ENCODE peak calls at places on chromosomes 7 and 10, in six cellular contexts. U, M, S, L, G and I are unnamed samples.

GRCh38 chr7:41830271-41830670 is 127.4 kb upstream of the INHBA start:
- DNase-seq in U (no peak), L (no peak), S (no peak), G (no peak), M (no peak), I (no peak)

GRCh38 chr7:108294595-108294994 is 161.6 kb downstream of the NRCAM start:
- DNase-seq in M (no peak), U (no peak), G (no peak), L (no peak), S (no peak), I (no peak)

GRCh38 chr10:77279207-77279606 is 358.4 kb downstream of the KCNMA1 start:
- DNase-seq in L (no peak), G (no peak), U (no peak), M (no peak), S (no peak), I (no peak)

GRCh38 chr10:59779656-59780521 is 26.6 kb upstream of the MRLN start:
- DNase-seq in L (no peak), G (no peak), M (no peak), S (no peak), U (no peak), I (no peak)

GRCh38 chr10:119409906-119410305 is 132.6 kb downstream of the RGS10 start:
- DNase-seq in S (no peak), M (peak; percentile 55), L (no peak), G (no peak), U (no peak), I (no peak)

GRCh38 chr7:1434891-1435670 is 24.2 kb downstream of the MICALL2 start:
- DNase-seq in L (no peak), U (no peak), S (no peak), M (no peak), G (no peak), I (no peak)

GRCh38 chr7:11228515-11228914 is 254.8 kb downstream of the PHF14 start:
- DNase-seq in G (no peak), L (no peak), U (no peak), S (no peak), M (peak; percentile 67), I (no peak)

GRCh38 chr7:64879097-64879730 is 23.9 kb upstream of the ZNF273 start:
- DNase-seq in L (no peak), M (no peak), S (no peak), U (no peak), G (peak; percentile 72), I (no peak)

GRCh38 chr7:35571596-35572240 is 123.2 kb downstream of the HERPUD2 start:
- DNase-seq in G (no peak), S (no peak), L (no peak), U (no peak), M (no peak), I (no peak)

GRCh38 chr7:4168556-4168955 is 513.5 kb upstream of the FOXK1 start:
- DNase-seq in G (no peak), M (no peak), U (no peak), L (no peak), S (no peak), I (no peak)

GRCh38 chr7:27647052-27647451 is 15.6 kb downstream of the HIBADH start:
- DNase-seq in S (no peak), U (no peak), G (no peak), M (no peak), L (no peak), I (no peak)

GRCh38 chr7:95886501-95887090 is 114.2 kb downstream of the DYNC1I1 start:
- DNase-seq in M (no peak), U (no peak), S (no peak), L (no peak), G (no peak), I (no peak)

GRCh38 chr7:24907311-24907886 is 72.6 kb downstream of the OSBPL3 start:
- DNase-seq in S (peak; percentile 11), G (no peak), U (peak; percentile 9), M (no peak), L (no peak), I (no peak)

GRCh38 chr7:51220226-51220625 is 96.4 kb downstream of the COBL start:
- DNase-seq in U (no peak), L (no peak), S (no peak), M (no peak), G (peak; percentile 54), I (no peak)

GRCh38 chr10:104762793-104763192 is 121.7 kb downstream of the SORCS3 start:
- DNase-seq in U (no peak), G (no peak), S (no peak), M (no peak), L (no peak), I (no peak)

GRCh38 chr7:103988468-103989199 is 824 bp downstream of the RELN start:
- DNase-seq in M (no peak), G (no peak), L (no peak), U (no peak), S (no peak), I (no peak)

GRCh38 chr10:108465871-108466641 is 1301.5 kb upstream of the SORCS1 start:
- DNase-seq in G (no peak), U (no peak), M (peak; percentile 18), L (no peak), S (no peak), I (peak; percentile 9)

GRCh38 chr7:29839302-29839701 is 33.0 kb downstream of the WIPF3 start:
- DNase-seq in L (no peak), U (no peak), G (no peak), S (no peak), M (peak; percentile 12), I (no peak)

GRCh38 chr7:105934577-105935185 is 28.4 kb upstream of the CDHR3 start:
- DNase-seq in M (no peak), U (no peak), G (no peak), S (no peak), L (no peak), I (peak; percentile 38)

GRCh38 chr7:27151945-27152815 is at the start of gene HOXA3:
- DNase-seq in U (no peak), S (no peak), M (peak; percentile 84), L (no peak), G (no peak), I (no peak)

GRCh38 chr7:44639701-44640321 is 33.4 kb downstream of the OGDH start:
- DNase-seq in G (peak; percentile 82), U (no peak), M (no peak), S (no peak), L (no peak), I (no peak)

GRCh38 chr10:79422178-79422892 is 23.1 kb downstream of the ZCCHC24 start:
- DNase-seq in U (no peak), M (no peak), L (no peak), S (no peak), G (peak; percentile 92), I (no peak)

GRCh38 chr7:36851382-36851781 is 127.1 kb upstream of the AOAH start:
- DNase-seq in U (no peak), M (no peak), S (no peak), G (no peak), L (no peak), I (no peak)

GRCh38 chr10:99945286-99945685 is 64.5 kb downstream of the DNMBP start:
- DNase-seq in L (no peak), M (no peak), G (no peak), S (no peak), U (no peak), I (no peak)

GRCh38 chr7:33012364-33012763 is 50.2 kb downstream of the NT5C3A start:
- DNase-seq in S (no peak), L (no peak), U (no peak), M (no peak), G (no peak), I (no peak)

GRCh38 chr7:139505563-139505962 is 17.9 kb upstream of the CLEC2L start:
- DNase-seq in U (no peak), S (no peak), L (no peak), G (no peak), M (no peak), I (peak; percentile 81)

GRCh38 chr7:138030679-138031351 is 28.9 kb upstream of the CREB3L2 start:
- DNase-seq in M (no peak), U (no peak), L (no peak), S (no peak), G (no peak), I (no peak)

GRCh38 chr7:8435120-8435519 is 1.7 kb downstream of the NXPH1 start:
- DNase-seq in M (no peak), L (no peak), G (peak; percentile 81), U (no peak), S (no peak), I (no peak)

GRCh38 chr10:128695931-128696330 is 569.7 kb upstream of the MKI67 start:
- DNase-seq in M (no peak), S (no peak), G (no peak), L (no peak), U (no peak), I (no peak)

GRCh38 chr7:81111358-81111757 is 192.5 kb upstream of the SEMA3C start:
- DNase-seq in M (no peak), S (no peak), U (no peak), L (no peak), G (no peak), I (no peak)

GRCh38 chr10:103262229-103262628 is 14.7 kb upstream of the INA start:
- DNase-seq in M (no peak), L (no peak), S (no peak), U (no peak), G (no peak), I (no peak)

GRCh38 chr7:24786941-24787340 is 29.7 kb upstream of the GSDME start:
- DNase-seq in L (peak; percentile 7), M (no peak), U (no peak), S (no peak), G (no peak), I (no peak)